ENCODE peak calls at places on chromosomes 11 and 22, in seven cellular contexts. R, A, X, N, I, F and V are unnamed samples.

GRCh38 chr11:121494355-121495099 is 41.8 kb upstream of the SORL1-AS1 start:
- DNase-seq in R (no peak), I (no peak), F (peak; percentile 71), A (no peak), N (no peak), X (no peak), V (no peak)

GRCh38 chr22:45996241-45997076 is 19.5 kb upstream of the WNT7B start:
- DNase-seq in X (no peak), N (peak; percentile 72), F (no peak), I (no peak), R (peak; percentile 82), A (no peak), V (peak; percentile 26)

GRCh38 chr11:34284836-34285235 is 73.0 kb downstream of the ABTB2 start:
- DNase-seq in A (no peak), F (no peak), R (no peak), N (no peak), I (no peak), X (no peak), V (no peak)

GRCh38 chr11:1760351-1761109 is 3.2 kb downstream of the CTSD start:
- DNase-seq in R (peak; percentile 97), I (no peak), A (no peak), F (no peak), N (peak; percentile 27), X (peak; percentile 38), V (peak; percentile 82)

GRCh38 chr22:33438273-33438672 is 380.1 kb upstream of the SYN3 start:
- DNase-seq in F (no peak), R (no peak), I (no peak), X (peak; percentile 14), N (peak; percentile 78), A (no peak), V (peak; percentile 1)

GRCh38 chr11:134592391-134592990 is 180.4 kb upstream of the B3GAT1 start:
- DNase-seq in I (no peak), X (no peak), R (no peak), N (peak; percentile 37), A (no peak), F (no peak), V (no peak)

GRCh38 chr22:32839776-32840571 is 38.5 kb downstream of the TIMP3 start:
- DNase-seq in A (no peak), I (no peak), N (no peak), X (no peak), R (no peak), F (no peak), V (no peak)

GRCh38 chr11:33684003-33684715 is 16.5 kb downstream of the C11orf91 start:
- DNase-seq in F (no peak), R (no peak), I (no peak), N (no peak), A (no peak), X (no peak), V (no peak)

GRCh38 chr22:23071163-23072034 is 1.1 kb downstream of the GNAZ start:
- DNase-seq in N (no peak), R (peak; percentile 50), I (peak; percentile 47), A (no peak), F (no peak), X (no peak), V (peak; percentile 48)

GRCh38 chr22:47173535-47174021 is 411.1 kb downstream of the TBC1D22A start:
- DNase-seq in F (no peak), I (peak; percentile 37), X (no peak), R (peak; percentile 39), N (no peak), A (no peak), V (no peak)

GRCh38 chr11:102120006-102120405 is 9.8 kb downstream of the YAP1 start:
- DNase-seq in X (no peak), R (no peak), N (no peak), I (no peak), F (no peak), A (no peak), V (no peak)

GRCh38 chr22:43854786-43855271 is 7.5 kb downstream of the SULT4A1 start:
- DNase-seq in A (no peak), N (no peak), I (no peak), X (no peak), R (peak; percentile 39), F (no peak), V (no peak)

GRCh38 chr11:108766596-108767173 is 101.8 kb downstream of the DDX10 start:
- DNase-seq in N (peak; percentile 19), X (no peak), A (no peak), R (no peak), F (no peak), I (no peak), V (no peak)

GRCh38 chr11:6646631-6647281 is 8.9 kb downstream of the DCHS1 start:
- DNase-seq in R (no peak), F (peak; percentile 59), X (no peak), I (peak; percentile 64), N (no peak), A (no peak), V (no peak)

GRCh38 chr11:72618801-72619200 is 55.4 kb downstream of the PDE2A start:
- DNase-seq in A (no peak), X (no peak), I (no peak), R (no peak), F (no peak), N (no peak), V (no peak)

GRCh38 chr22:49334589-49334873 is 493.1 kb downstream of the BRD1 start:
- DNase-seq in R (no peak), I (no peak), N (no peak), X (no peak), A (no peak), F (no peak), V (no peak)

GRCh38 chr11:83006877-83007330 is 64.8 kb downstream of the RAB30 start:
- DNase-seq in I (no peak), F (no peak), R (no peak), A (no peak), N (no peak), X (no peak), V (no peak)

GRCh38 chr11:62223095-62223494 is 14.6 kb downstream of the SCGB2A1 start:
- DNase-seq in A (no peak), N (no peak), F (no peak), I (no peak), R (no peak), X (no peak), V (no peak)

GRCh38 chr22:46791201-46791731 is 28.8 kb downstream of the TBC1D22A start:
- DNase-seq in A (peak; percentile 64), F (peak; percentile 69), I (peak; percentile 92), N (no peak), X (no peak), R (peak; percentile 70), V (no peak)

GRCh38 chr11:113574171-113574570 is 99.0 kb upstream of the DRD2 start:
- DNase-seq in A (no peak), R (no peak), F (no peak), N (no peak), X (no peak), I (no peak), V (no peak)

GRCh38 chr11:112877561-112877960 is 83.7 kb upstream of the NCAM1 start:
- DNase-seq in A (no peak), R (no peak), F (no peak), I (no peak), X (no peak), N (no peak), V (no peak)

GRCh38 chr11:118928870-118929495 is 3.3 kb upstream of the BCL9L start:
- DNase-seq in X (peak; percentile 95), F (no peak), N (peak; percentile 52), R (no peak), I (no peak), A (no peak), V (no peak)

GRCh38 chr11:122165972-122166371 is 50.0 kb upstream of the BLID start:
- DNase-seq in F (no peak), X (no peak), R (no peak), I (no peak), A (no peak), N (no peak), V (no peak)

GRCh38 chr11:102930451-102930850 is 25.1 kb downstream of the MMP13 start:
- DNase-seq in A (no peak), X (no peak), N (no peak), R (no peak), I (no peak), F (no peak), V (no peak)

GRCh38 chr11:55942785-55943392 is 6.7 kb upstream of the OR5I1 start:
- DNase-seq in A (no peak), N (peak; percentile 46), I (no peak), F (no peak), X (no peak), R (no peak), V (no peak)

GRCh38 chr22:39177456-39177775 is 24.9 kb upstream of the CBX7 start:
- DNase-seq in I (no peak), A (no peak), F (no peak), X (no peak), N (no peak), R (no peak), V (no peak)

GRCh38 chr22:29973269-29973668 is 90.3 kb downstream of the MTMR3 start:
- DNase-seq in N (no peak), A (no peak), F (no peak), X (no peak), I (no peak), R (no peak), V (no peak)

GRCh38 chr11:18332302-18332701 is 9.9 kb downstream of the GTF2H1 start:
- DNase-seq in A (no peak), I (no peak), R (no peak), F (no peak), N (no peak), X (no peak), V (no peak)

GRCh38 chr11:121244861-121245260 is 47.7 kb upstream of the SC5D start:
- DNase-seq in X (no peak), I (no peak), N (no peak), A (no peak), R (no peak), F (no peak), V (no peak)